ENCODE peak calls at places on chromosomes 4 and X, in seven cellular contexts. One of them, this sample, is unnamed.

GRCh38 chr4:154709550-154709949 is 34.2 kb upstream of the LRAT start:
- DNase-seq in prostate gland: no peak
- DNase-seq in vagina: no peak
- DNase-seq in breast epithelium: no peak
- DNase-seq in upper lobe of left lung: no peak
- DNase-seq in HCT116: no peak
- DNase-seq in endothelial cell of umbilical vein: no peak
- DNase-seq in this sample: no peak

GRCh38 chr4:13611283-13611842 is 16.2 kb downstream of the BOD1L1 start:
- DNase-seq in upper lobe of left lung: no peak
- DNase-seq in breast epithelium: no peak
- DNase-seq in prostate gland: no peak
- DNase-seq in vagina: no peak
- DNase-seq in endothelial cell of umbilical vein: no peak
- DNase-seq in HCT116: no peak
- DNase-seq in this sample: no peak

GRCh38 chr4:5662555-5662954 is 45.8 kb downstream of the EVC2 start:
- DNase-seq in endothelial cell of umbilical vein: no peak
- DNase-seq in breast epithelium: no peak
- DNase-seq in upper lobe of left lung: no peak
- DNase-seq in HCT116: no peak
- DNase-seq in prostate gland: no peak
- DNase-seq in vagina: no peak
- DNase-seq in this sample: no peak

GRCh38 chr4:43564601-43565000 is 672.1 kb downstream of the GRXCR1 start:
- DNase-seq in HCT116: no peak
- DNase-seq in prostate gland: no peak
- DNase-seq in endothelial cell of umbilical vein: no peak
- DNase-seq in breast epithelium: no peak
- DNase-seq in vagina: no peak
- DNase-seq in upper lobe of left lung: no peak
- DNase-seq in this sample: no peak

GRCh38 chr4:53563824-53564223 is 27.5 kb downstream of the LNX1 start:
- DNase-seq in prostate gland: no peak
- DNase-seq in vagina: no peak
- DNase-seq in HCT116: no peak
- DNase-seq in breast epithelium: no peak
- DNase-seq in endothelial cell of umbilical vein: no peak
- DNase-seq in upper lobe of left lung: no peak
- DNase-seq in this sample: no peak

GRCh38 chrX:36214924-36215323 is 295.4 kb downstream of the CFAP47 start:
- DNase-seq in HCT116: no peak
- DNase-seq in breast epithelium: no peak
- DNase-seq in endothelial cell of umbilical vein: no peak
- DNase-seq in upper lobe of left lung: no peak
- DNase-seq in prostate gland: no peak
- DNase-seq in vagina: no peak
- DNase-seq in this sample: no peak

GRCh38 chr4:102807345-102807744 is 20.0 kb downstream of the UBE2D3 start:
- DNase-seq in HCT116: no peak
- DNase-seq in breast epithelium: no peak
- DNase-seq in endothelial cell of umbilical vein: no peak
- DNase-seq in vagina: no peak
- DNase-seq in upper lobe of left lung: no peak
- DNase-seq in prostate gland: no peak
- DNase-seq in this sample: no peak

GRCh38 chrX:154719132-154719675 is 31.7 kb downstream of the GAB3 start:
- DNase-seq in endothelial cell of umbilical vein: peak
- DNase-seq in vagina: no peak
- DNase-seq in upper lobe of left lung: peak
- DNase-seq in prostate gland: no peak
- DNase-seq in HCT116: no peak
- DNase-seq in breast epithelium: no peak
- DNase-seq in this sample: no peak

GRCh38 chrX:44314259-44314734 is 29.2 kb downstream of the EFHC2 start:
- DNase-seq in vagina: no peak
- DNase-seq in breast epithelium: no peak
- DNase-seq in prostate gland: no peak
- DNase-seq in upper lobe of left lung: peak
- DNase-seq in endothelial cell of umbilical vein: peak
- DNase-seq in HCT116: no peak
- DNase-seq in this sample: no peak

GRCh38 chr4:175376287-175376977 is 435.6 kb downstream of the GPM6A start:
- DNase-seq in prostate gland: no peak
- DNase-seq in upper lobe of left lung: no peak
- DNase-seq in endothelial cell of umbilical vein: no peak
- DNase-seq in HCT116: no peak
- DNase-seq in vagina: no peak
- DNase-seq in breast epithelium: no peak
- DNase-seq in this sample: no peak

GRCh38 chr4:53905935-53906377 is 158.4 kb downstream of the CHIC2 start:
- DNase-seq in upper lobe of left lung: no peak
- DNase-seq in vagina: no peak
- DNase-seq in prostate gland: no peak
- DNase-seq in HCT116: no peak
- DNase-seq in breast epithelium: no peak
- DNase-seq in endothelial cell of umbilical vein: no peak
- DNase-seq in this sample: no peak

GRCh38 chr4:40832175-40832574 is 82.4 kb downstream of the NSUN7 start:
- DNase-seq in endothelial cell of umbilical vein: no peak
- DNase-seq in vagina: no peak
- DNase-seq in breast epithelium: no peak
- DNase-seq in HCT116: no peak
- DNase-seq in prostate gland: no peak
- DNase-seq in upper lobe of left lung: no peak
- DNase-seq in this sample: no peak

GRCh38 chr4:68490826-68491457 is 43.7 kb downstream of the TMPRSS11E start:
- DNase-seq in HCT116: no peak
- DNase-seq in vagina: no peak
- DNase-seq in endothelial cell of umbilical vein: no peak
- DNase-seq in breast epithelium: no peak
- DNase-seq in prostate gland: no peak
- DNase-seq in upper lobe of left lung: no peak
- DNase-seq in this sample: no peak

GRCh38 chr4:26056406-26056805 is 142.4 kb downstream of the SMIM20 start:
- DNase-seq in HCT116: no peak
- DNase-seq in breast epithelium: no peak
- DNase-seq in vagina: no peak
- DNase-seq in prostate gland: no peak
- DNase-seq in upper lobe of left lung: no peak
- DNase-seq in endothelial cell of umbilical vein: no peak
- DNase-seq in this sample: no peak

GRCh38 chr4:81470456-81471327 is 1.0 kb downstream of the RASGEF1B start:
- DNase-seq in HCT116: no peak
- DNase-seq in upper lobe of left lung: peak
- DNase-seq in breast epithelium: peak
- DNase-seq in vagina: no peak
- DNase-seq in prostate gland: peak
- DNase-seq in endothelial cell of umbilical vein: peak
- DNase-seq in this sample: peak

GRCh38 chr4:108072300-108072699 is 82.6 kb downstream of the HADH start:
- DNase-seq in HCT116: no peak
- DNase-seq in prostate gland: no peak
- DNase-seq in endothelial cell of umbilical vein: no peak
- DNase-seq in upper lobe of left lung: no peak
- DNase-seq in vagina: no peak
- DNase-seq in breast epithelium: no peak
- DNase-seq in this sample: no peak

GRCh38 chr4:58833126-58833525 is 1722.9 kb upstream of the IGFBP7 start:
- DNase-seq in endothelial cell of umbilical vein: no peak
- DNase-seq in HCT116: no peak
- DNase-seq in upper lobe of left lung: no peak
- DNase-seq in prostate gland: no peak
- DNase-seq in breast epithelium: no peak
- DNase-seq in vagina: no peak
- DNase-seq in this sample: no peak

GRCh38 chrX:131704136-131704695 is 160.3 kb downstream of the OR13H1 start:
- DNase-seq in endothelial cell of umbilical vein: no peak
- DNase-seq in vagina: peak
- DNase-seq in upper lobe of left lung: peak
- DNase-seq in breast epithelium: peak
- DNase-seq in prostate gland: no peak
- DNase-seq in HCT116: no peak
- DNase-seq in this sample: peak

GRCh38 chr4:168410681-168411080 is 69.6 kb downstream of the DDX60L start:
- DNase-seq in HCT116: no peak
- DNase-seq in vagina: no peak
- DNase-seq in prostate gland: no peak
- DNase-seq in endothelial cell of umbilical vein: no peak
- DNase-seq in upper lobe of left lung: no peak
- DNase-seq in breast epithelium: no peak
- DNase-seq in this sample: no peak

GRCh38 chr4:168411318-168412150 is 68.8 kb downstream of the DDX60L start:
- DNase-seq in vagina: no peak
- DNase-seq in prostate gland: no peak
- DNase-seq in endothelial cell of umbilical vein: no peak
- DNase-seq in HCT116: no peak
- DNase-seq in upper lobe of left lung: no peak
- DNase-seq in breast epithelium: no peak
- DNase-seq in this sample: no peak

GRCh38 chr4:168409089-168409801 is 71.0 kb downstream of the DDX60L start:
- DNase-seq in vagina: no peak
- DNase-seq in upper lobe of left lung: no peak
- DNase-seq in HCT116: no peak
- DNase-seq in breast epithelium: no peak
- DNase-seq in prostate gland: no peak
- DNase-seq in endothelial cell of umbilical vein: peak
- DNase-seq in this sample: no peak

GRCh38 chr4:168408620-168409019 is 71.7 kb downstream of the DDX60L start:
- DNase-seq in prostate gland: peak
- DNase-seq in HCT116: peak
- DNase-seq in breast epithelium: peak
- DNase-seq in upper lobe of left lung: no peak
- DNase-seq in endothelial cell of umbilical vein: peak
- DNase-seq in vagina: no peak
- DNase-seq in this sample: peak
- TF ChIP-seq POLR2AphosphoS5 in prostate gland: peak
- TF ChIP-seq POLR2AphosphoS5 in HCT116: no peak
- TF ChIP-seq POLR2AphosphoS5 in breast epithelium: no peak
- TF ChIP-seq POLR2AphosphoS5 in upper lobe of left lung: no peak
- TF ChIP-seq POLR2AphosphoS5 in endothelial cell of umbilical vein: peak
- TF ChIP-seq POLR2AphosphoS5 in vagina: no peak
- TF ChIP-seq POLR2AphosphoS5 in this sample: peak

GRCh38 chrX:39992300-39992699 is 105.5 kb downstream of the BCOR start:
- DNase-seq in HCT116: no peak
- DNase-seq in prostate gland: no peak
- DNase-seq in breast epithelium: no peak
- DNase-seq in vagina: no peak
- DNase-seq in endothelial cell of umbilical vein: no peak
- DNase-seq in upper lobe of left lung: no peak
- DNase-seq in this sample: no peak

GRCh38 chrX:39988496-39988895 is 109.3 kb downstream of the BCOR start:
- DNase-seq in upper lobe of left lung: no peak
- DNase-seq in endothelial cell of umbilical vein: no peak
- DNase-seq in HCT116: no peak
- DNase-seq in vagina: no peak
- DNase-seq in prostate gland: no peak
- DNase-seq in breast epithelium: no peak
- DNase-seq in this sample: no peak

GRCh38 chrX:39985551-39985950 is 112.2 kb downstream of the BCOR start:
- DNase-seq in breast epithelium: no peak
- DNase-seq in HCT116: no peak
- DNase-seq in upper lobe of left lung: no peak
- DNase-seq in prostate gland: no peak
- DNase-seq in vagina: no peak
- DNase-seq in endothelial cell of umbilical vein: peak
- DNase-seq in this sample: no peak

GRCh38 chrX:39995457-39995856 is 102.3 kb downstream of the BCOR start:
- DNase-seq in upper lobe of left lung: no peak
- DNase-seq in prostate gland: no peak
- DNase-seq in endothelial cell of umbilical vein: no peak
- DNase-seq in vagina: no peak
- DNase-seq in HCT116: no peak
- DNase-seq in breast epithelium: no peak
- DNase-seq in this sample: no peak

DNA sequence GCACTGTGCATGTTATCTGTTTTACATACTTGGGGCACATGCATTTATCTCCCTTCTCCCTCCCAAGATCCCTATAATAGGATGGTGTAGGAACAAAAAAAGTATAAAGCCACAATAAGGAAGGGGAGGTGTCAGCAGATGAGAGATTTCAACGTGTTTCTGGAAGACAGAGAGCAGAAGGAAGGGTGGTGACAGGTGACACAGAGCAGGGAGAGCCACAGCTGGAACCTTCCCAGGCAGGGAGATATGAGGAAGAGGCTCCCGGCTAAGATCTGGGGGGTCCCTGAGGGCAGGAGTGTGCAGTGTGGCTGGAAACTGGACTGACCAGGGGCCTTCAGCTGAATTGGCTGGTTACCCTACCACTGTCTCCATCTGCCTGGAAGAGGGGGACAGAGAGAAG is 107.4 kb downstream of the BCOR start:
- DNase-seq in endothelial cell of umbilical vein: no peak
- DNase-seq in prostate gland: no peak
- DNase-seq in breast epithelium: no peak
- DNase-seq in upper lobe of left lung: no peak
- DNase-seq in vagina: no peak
- DNase-seq in HCT116: no peak
- DNase-seq in this sample: no peak
- TF ChIP-seq POLR2AphosphoS5 in endothelial cell of umbilical vein: no peak
- TF ChIP-seq POLR2AphosphoS5 in prostate gland: no peak
- TF ChIP-seq POLR2AphosphoS5 in breast epithelium: no peak
- TF ChIP-seq POLR2AphosphoS5 in upper lobe of left lung: no peak
- TF ChIP-seq POLR2AphosphoS5 in vagina: no peak
- TF ChIP-seq POLR2AphosphoS5 in HCT116: no peak
- TF ChIP-seq POLR2AphosphoS5 in this sample: no peak

GRCh38 chr4:186193851-186194250 is 2.5 kb downstream of the CYP4V2 start:
- DNase-seq in breast epithelium: no peak
- DNase-seq in upper lobe of left lung: no peak
- DNase-seq in HCT116: no peak
- DNase-seq in prostate gland: no peak
- DNase-seq in vagina: no peak
- DNase-seq in endothelial cell of umbilical vein: no peak
- DNase-seq in this sample: no peak

GRCh38 chr4:186190456-186191265 is 706 bp upstream of the CYP4V2 start:
- DNase-seq in breast epithelium: peak
- DNase-seq in vagina: no peak
- DNase-seq in endothelial cell of umbilical vein: no peak
- DNase-seq in HCT116: no peak
- DNase-seq in prostate gland: peak
- DNase-seq in upper lobe of left lung: peak
- DNase-seq in this sample: peak

GRCh38 chr4:186191266-186192067 is at the start of gene CYP4V2:
- DNase-seq in upper lobe of left lung: peak
- DNase-seq in prostate gland: peak
- DNase-seq in endothelial cell of umbilical vein: peak
- DNase-seq in vagina: no peak
- DNase-seq in HCT116: peak
- DNase-seq in breast epithelium: peak
- DNase-seq in this sample: peak

GRCh38 chr4:186189656-186190055 is 1.7 kb upstream of the CYP4V2 start:
- DNase-seq in HCT116: no peak
- DNase-seq in vagina: no peak
- DNase-seq in endothelial cell of umbilical vein: no peak
- DNase-seq in prostate gland: no peak
- DNase-seq in breast epithelium: no peak
- DNase-seq in upper lobe of left lung: no peak
- DNase-seq in this sample: no peak

GRCh38 chr4:186192068-186192751 is 843 bp downstream of the CYP4V2 start:
- DNase-seq in HCT116: no peak
- DNase-seq in vagina: no peak
- DNase-seq in breast epithelium: peak
- DNase-seq in upper lobe of left lung: peak
- DNase-seq in prostate gland: peak
- DNase-seq in endothelial cell of umbilical vein: peak
- DNase-seq in this sample: peak
- TF ChIP-seq POLR2AphosphoS5 in HCT116: no peak
- TF ChIP-seq POLR2AphosphoS5 in vagina: peak
- TF ChIP-seq POLR2AphosphoS5 in breast epithelium: no peak
- TF ChIP-seq POLR2AphosphoS5 in upper lobe of left lung: no peak
- TF ChIP-seq POLR2AphosphoS5 in prostate gland: peak
- TF ChIP-seq POLR2AphosphoS5 in endothelial cell of umbilical vein: no peak
- TF ChIP-seq POLR2AphosphoS5 in this sample: peak

GRCh38 chr4:93814722-93815121 is 13.8 kb upstream of the ATOH1 start:
- DNase-seq in prostate gland: no peak
- DNase-seq in endothelial cell of umbilical vein: no peak
- DNase-seq in vagina: no peak
- DNase-seq in breast epithelium: no peak
- DNase-seq in upper lobe of left lung: peak
- DNase-seq in HCT116: no peak
- DNase-seq in this sample: peak
- TF ChIP-seq POLR2AphosphoS5 in prostate gland: no peak
- TF ChIP-seq POLR2AphosphoS5 in endothelial cell of umbilical vein: no peak
- TF ChIP-seq POLR2AphosphoS5 in vagina: no peak
- TF ChIP-seq POLR2AphosphoS5 in breast epithelium: no peak
- TF ChIP-seq POLR2AphosphoS5 in upper lobe of left lung: no peak
- TF ChIP-seq POLR2AphosphoS5 in HCT116: no peak
- TF ChIP-seq POLR2AphosphoS5 in this sample: no peak

This sample was measured in sigmoid colon.